ENCODE peak calls at places on chromosomes 2 and 18, in five cellular contexts. One of them, this sample, is unnamed.

GRCh38 chr2:88897718-88898117 is 206.2 kb downstream of the RPIA start:
- DNase-seq in WTC11: no peak
- DNase-seq in colonic mucosa: no peak
- DNase-seq in naive thymus-derived CD4-positive, alpha-beta T cell: no peak
- DNase-seq in sigmoid colon: no peak
- DNase-seq in this sample: no peak

GRCh38 chr2:38750793-38751042 is 443 bp downstream of the SRSF7 start:
- DNase-seq in WTC11: peak
- DNase-seq in colonic mucosa: peak
- DNase-seq in naive thymus-derived CD4-positive, alpha-beta T cell: no peak
- DNase-seq in sigmoid colon: peak
- DNase-seq in this sample: peak

GRCh38 chr2:154306261-154306970 is 392.1 kb upstream of the KCNJ3 start:
- DNase-seq in WTC11: no peak
- DNase-seq in colonic mucosa: no peak
- DNase-seq in naive thymus-derived CD4-positive, alpha-beta T cell: no peak
- DNase-seq in sigmoid colon: no peak
- DNase-seq in this sample: no peak

GRCh38 chr2:71897145-71897495 is 250.5 kb downstream of the CYP26B1 start:
- DNase-seq in WTC11: no peak
- DNase-seq in colonic mucosa: no peak
- DNase-seq in naive thymus-derived CD4-positive, alpha-beta T cell: no peak
- DNase-seq in sigmoid colon: no peak
- DNase-seq in this sample: no peak

GRCh38 chr2:38076250-38076709 is 329 bp upstream of the CYP1B1 start:
- DNase-seq in WTC11: peak
- DNase-seq in colonic mucosa: peak
- DNase-seq in naive thymus-derived CD4-positive, alpha-beta T cell: no peak
- DNase-seq in sigmoid colon: peak
- DNase-seq in this sample: peak

GRCh38 chr18:37280701-37281100 is 284.9 kb downstream of the CELF4 start:
- DNase-seq in WTC11: no peak
- DNase-seq in colonic mucosa: no peak
- DNase-seq in naive thymus-derived CD4-positive, alpha-beta T cell: no peak
- DNase-seq in sigmoid colon: no peak
- DNase-seq in this sample: no peak

GRCh38 chr2:219270055-219270372 is 9.2 kb upstream of the DNAJB2 start:
- DNase-seq in WTC11: no peak
- DNase-seq in colonic mucosa: no peak
- DNase-seq in naive thymus-derived CD4-positive, alpha-beta T cell: no peak
- DNase-seq in sigmoid colon: no peak
- DNase-seq in this sample: no peak

GRCh38 chr2:236663671-236664101 is 94.1 kb downstream of the ACKR3 start:
- DNase-seq in WTC11: no peak
- DNase-seq in colonic mucosa: no peak
- DNase-seq in naive thymus-derived CD4-positive, alpha-beta T cell: no peak
- DNase-seq in sigmoid colon: peak
- DNase-seq in this sample: no peak

GRCh38 chr2:146678516-146678915 is 1166.3 kb upstream of the ACVR2A start:
- DNase-seq in WTC11: no peak
- DNase-seq in colonic mucosa: no peak
- DNase-seq in naive thymus-derived CD4-positive, alpha-beta T cell: no peak
- DNase-seq in sigmoid colon: no peak
- DNase-seq in this sample: no peak

GRCh38 chr18:13455960-13456471 is 237.5 kb downstream of the LDLRAD4 start:
- DNase-seq in WTC11: no peak
- DNase-seq in colonic mucosa: no peak
- DNase-seq in naive thymus-derived CD4-positive, alpha-beta T cell: no peak
- DNase-seq in sigmoid colon: no peak
- DNase-seq in this sample: no peak

GRCh38 chr2:120231564-120231973 is 8.4 kb upstream of the TMEM185B start:
- DNase-seq in WTC11: no peak
- DNase-seq in colonic mucosa: no peak
- DNase-seq in naive thymus-derived CD4-positive, alpha-beta T cell: no peak
- DNase-seq in sigmoid colon: no peak
- DNase-seq in this sample: no peak

GRCh38 chr2:120442923-120443571 is 97.1 kb downstream of the INHBB start:
- DNase-seq in WTC11: peak
- DNase-seq in colonic mucosa: peak
- DNase-seq in naive thymus-derived CD4-positive, alpha-beta T cell: peak
- DNase-seq in sigmoid colon: peak
- DNase-seq in this sample: peak

GRCh38 chr2:79638410-79638809 is 125.6 kb downstream of the CTNNA2 start:
- DNase-seq in WTC11: no peak
- DNase-seq in colonic mucosa: no peak
- DNase-seq in naive thymus-derived CD4-positive, alpha-beta T cell: no peak
- DNase-seq in sigmoid colon: no peak
- DNase-seq in this sample: no peak

GRCh38 chr2:61255580-61256437 is 93.8 kb downstream of the C2orf74 start:
- DNase-seq in WTC11: no peak
- DNase-seq in colonic mucosa: no peak
- DNase-seq in naive thymus-derived CD4-positive, alpha-beta T cell: no peak
- DNase-seq in sigmoid colon: no peak
- DNase-seq in this sample: no peak

GRCh38 chr2:174780191-174780590 is 15.9 kb upstream of the CHRNA1 start:
- DNase-seq in WTC11: no peak
- DNase-seq in colonic mucosa: no peak
- DNase-seq in naive thymus-derived CD4-positive, alpha-beta T cell: no peak
- DNase-seq in sigmoid colon: no peak
- DNase-seq in this sample: no peak

GRCh38 chr2:132415256-132416079 is 1.1 kb upstream of the GPR39 start:
- DNase-seq in WTC11: peak
- DNase-seq in colonic mucosa: peak
- DNase-seq in naive thymus-derived CD4-positive, alpha-beta T cell: no peak
- DNase-seq in sigmoid colon: no peak
- DNase-seq in this sample: no peak

GRCh38 chr2:197075754-197076337 is 149.3 kb upstream of the PGAP1 start:
- DNase-seq in WTC11: peak
- DNase-seq in colonic mucosa: no peak
- DNase-seq in naive thymus-derived CD4-positive, alpha-beta T cell: no peak
- DNase-seq in sigmoid colon: no peak
- DNase-seq in this sample: peak

GRCh38 chr2:238952261-238952924 is 104.5 kb downstream of the TWIST2 start:
- DNase-seq in WTC11: no peak
- DNase-seq in colonic mucosa: no peak
- DNase-seq in naive thymus-derived CD4-positive, alpha-beta T cell: no peak
- DNase-seq in sigmoid colon: no peak
- DNase-seq in this sample: no peak

GRCh38 chr18:57410749-57411148 is 24.4 kb upstream of the ONECUT2 start:
- DNase-seq in WTC11: no peak
- DNase-seq in colonic mucosa: no peak
- DNase-seq in naive thymus-derived CD4-positive, alpha-beta T cell: no peak
- DNase-seq in sigmoid colon: no peak
- DNase-seq in this sample: no peak

GRCh38 chr2:110852051-110852450 is 119.7 kb downstream of the ACOXL start:
- DNase-seq in WTC11: no peak
- DNase-seq in colonic mucosa: no peak
- DNase-seq in naive thymus-derived CD4-positive, alpha-beta T cell: no peak
- DNase-seq in sigmoid colon: no peak
- DNase-seq in this sample: no peak

GRCh38 chr2:203484266-203485112 is 50.6 kb downstream of the RAPH1 start:
- DNase-seq in WTC11: no peak
- DNase-seq in colonic mucosa: peak
- DNase-seq in naive thymus-derived CD4-positive, alpha-beta T cell: peak
- DNase-seq in sigmoid colon: no peak
- DNase-seq in this sample: no peak

GRCh38 chr2:200308001-200308400 is 1.5 kb downstream of the SPATS2L start:
- DNase-seq in WTC11: no peak
- DNase-seq in colonic mucosa: no peak
- DNase-seq in naive thymus-derived CD4-positive, alpha-beta T cell: no peak
- DNase-seq in sigmoid colon: no peak
- DNase-seq in this sample: no peak

GRCh38 chr2:148885209-148885608 is 10.2 kb downstream of the KIF5C start:
- DNase-seq in WTC11: no peak
- DNase-seq in colonic mucosa: no peak
- DNase-seq in naive thymus-derived CD4-positive, alpha-beta T cell: no peak
- DNase-seq in sigmoid colon: no peak
- DNase-seq in this sample: no peak

GRCh38 chr2:112850588-112850987 is 14.0 kb upstream of the IL1B start:
- DNase-seq in WTC11: no peak
- DNase-seq in colonic mucosa: no peak
- DNase-seq in naive thymus-derived CD4-positive, alpha-beta T cell: no peak
- DNase-seq in sigmoid colon: no peak
- DNase-seq in this sample: no peak

GRCh38 chr2:26363323-26363722 is 16.7 kb upstream of the ADGRF3 start:
- DNase-seq in WTC11: no peak
- DNase-seq in colonic mucosa: no peak
- DNase-seq in naive thymus-derived CD4-positive, alpha-beta T cell: no peak
- DNase-seq in sigmoid colon: no peak
- DNase-seq in this sample: no peak

GRCh38 chr2:238220892-238221521 is 17.5 kb upstream of the ILKAP start:
- DNase-seq in WTC11: no peak
- DNase-seq in colonic mucosa: no peak
- DNase-seq in naive thymus-derived CD4-positive, alpha-beta T cell: no peak
- DNase-seq in sigmoid colon: no peak
- DNase-seq in this sample: no peak

GRCh38 chr2:119683074-119683716 is 4.2 kb downstream of the TMEM177 start:
- DNase-seq in WTC11: no peak
- DNase-seq in colonic mucosa: no peak
- DNase-seq in naive thymus-derived CD4-positive, alpha-beta T cell: no peak
- DNase-seq in sigmoid colon: no peak
- DNase-seq in this sample: no peak

GRCh38 chr2:217880891-217881290 is 121.9 kb downstream of the TNS1 start:
- DNase-seq in WTC11: no peak
- DNase-seq in colonic mucosa: no peak
- DNase-seq in naive thymus-derived CD4-positive, alpha-beta T cell: no peak
- DNase-seq in sigmoid colon: no peak
- DNase-seq in this sample: no peak

GRCh38 chr2:69514836-69515235 is 77.6 kb upstream of the NFU1 start:
- DNase-seq in WTC11: no peak
- DNase-seq in colonic mucosa: no peak
- DNase-seq in naive thymus-derived CD4-positive, alpha-beta T cell: no peak
- DNase-seq in sigmoid colon: no peak
- DNase-seq in this sample: no peak

GRCh38 chr2:211161236-211161635 is 604.8 kb downstream of the CPS1 start:
- DNase-seq in WTC11: no peak
- DNase-seq in colonic mucosa: no peak
- DNase-seq in naive thymus-derived CD4-positive, alpha-beta T cell: no peak
- DNase-seq in sigmoid colon: no peak
- DNase-seq in this sample: no peak

GRCh38 chr18:58314284-58314683 is 270.3 kb downstream of the NEDD4L start:
- DNase-seq in WTC11: no peak
- DNase-seq in colonic mucosa: no peak
- DNase-seq in naive thymus-derived CD4-positive, alpha-beta T cell: no peak
- DNase-seq in sigmoid colon: peak
- DNase-seq in this sample: no peak

GRCh38 chr2:129891341-129892320 is 87.8 kb upstream of the RAB6C start:
- DNase-seq in WTC11: no peak
- DNase-seq in colonic mucosa: no peak
- DNase-seq in naive thymus-derived CD4-positive, alpha-beta T cell: no peak
- DNase-seq in sigmoid colon: peak
- DNase-seq in this sample: no peak

GRCh38 chr2:29223851-29224692 is 108.9 kb downstream of the CLIP4 start:
- DNase-seq in WTC11: no peak
- DNase-seq in colonic mucosa: peak
- DNase-seq in naive thymus-derived CD4-positive, alpha-beta T cell: no peak
- DNase-seq in sigmoid colon: peak
- DNase-seq in this sample: no peak

GRCh38 chr2:43743706-43744105 is 30.1 kb upstream of the DYNC2LI1 start:
- DNase-seq in WTC11: no peak
- DNase-seq in colonic mucosa: no peak
- DNase-seq in naive thymus-derived CD4-positive, alpha-beta T cell: no peak
- DNase-seq in sigmoid colon: no peak
- DNase-seq in this sample: no peak

GRCh38 chr2:207332473-207333212 is 166.9 kb upstream of the KLF7 start:
- DNase-seq in WTC11: no peak
- DNase-seq in colonic mucosa: no peak
- DNase-seq in naive thymus-derived CD4-positive, alpha-beta T cell: no peak
- DNase-seq in sigmoid colon: no peak
- DNase-seq in this sample: no peak

GRCh38 chr2:107402330-107402729 is 424.4 kb upstream of the RGPD4 start:
- DNase-seq in WTC11: no peak
- DNase-seq in colonic mucosa: no peak
- DNase-seq in naive thymus-derived CD4-positive, alpha-beta T cell: no peak
- DNase-seq in sigmoid colon: no peak
- DNase-seq in this sample: no peak

GRCh38 chr2:233100192-233100998 is 40.3 kb downstream of the INPP5D start:
- DNase-seq in WTC11: no peak
- DNase-seq in colonic mucosa: no peak
- DNase-seq in naive thymus-derived CD4-positive, alpha-beta T cell: peak
- DNase-seq in sigmoid colon: no peak
- DNase-seq in this sample: no peak

GRCh38 chr2:200786826-200787225 is 24.9 kb upstream of the BZW1 start:
- DNase-seq in WTC11: no peak
- DNase-seq in colonic mucosa: peak
- DNase-seq in naive thymus-derived CD4-positive, alpha-beta T cell: no peak
- DNase-seq in sigmoid colon: no peak
- DNase-seq in this sample: no peak